ENCODE peak calls at places on chromosomes 16 and 17, in four cellular contexts. Q is tibial nerve, F is cardiac fibroblast, D is nucleus accumbens. L is an unnamed sample.

GRCh38 chr17:28306954-28307401 is 12.0 kb upstream of the TMEM97 start:
- DNase-seq in F (no peak), Q (no peak), D (no peak), L (no peak)

GRCh38 chr16:72455743-72456659 is 284.0 kb upstream of the PMFBP1 start:
- DNase-seq in F (no peak), D (no peak), Q (no peak), L (no peak)

GRCh38 chr16:23182675-23183485 is at the start of gene SCNN1G:
- DNase-seq in F (no peak), Q (no peak), D (no peak), L (no peak)

GRCh38 chr17:72558971-72559476 is 438.2 kb downstream of the SOX9 start:
- DNase-seq in Q (no peak), F (no peak), D (no peak), L (no peak)

GRCh38 chr17:44543213-44543904 is 13.9 kb upstream of the FZD2 start:
- DNase-seq in D (no peak), F (peak; percentile 84), Q (no peak), L (no peak)

GRCh38 chr17:82933006-82933310 is 93.1 kb upstream of the ZNF750 start:
- DNase-seq in F (no peak), Q (no peak), D (no peak), L (no peak)

GRCh38 chr16:35319536-35320192 is 1860.3 kb downstream of the TP53TG3F start:
- DNase-seq in Q (no peak), D (no peak), F (no peak), L (no peak)

GRCh38 chr16:777826-778225 is 10.4 kb downstream of the RPUSD1 start:
- DNase-seq in F (no peak), Q (no peak), D (no peak), L (no peak)

GRCh38 chr16:8950580-8951077 is 13.1 kb downstream of the USP7 start:
- DNase-seq in D (no peak), Q (no peak), F (peak; percentile 65), L (no peak)

GRCh38 chr16:5215911-5216310 is 118.3 kb upstream of the EEF2KMT start:
- DNase-seq in D (no peak), F (no peak), Q (no peak), L (no peak)

GRCh38 chr17:78112508-78113471 is 15.8 kb downstream of the TMC6 start:
- DNase-seq in D (peak; percentile 76), F (peak; percentile 64), Q (peak; percentile 60), L (peak; percentile 74)